ENCODE peak calls at places on chromosomes 6 and 20, in five cellular contexts. U, G, Z, O and C are unnamed samples.

GRCh38 chr6:113860165-113860955 is 3.2 kb downstream of the MARCKS start:
- DNase-seq in U (peak; percentile 65), G (peak; percentile 42), Z (peak; percentile 34), O (peak; percentile 43), C (peak; percentile 48)

GRCh38 chr20:5886788-5887187 is 63.5 kb downstream of the TRMT6 start:
- DNase-seq in U (no peak), G (no peak), Z (no peak), O (no peak), C (no peak)

GRCh38 chr6:143652840-143653239 is 24.9 kb upstream of the PHACTR2 start:
- DNase-seq in U (no peak), G (no peak), Z (no peak), O (no peak), C (peak; percentile 68)

GRCh38 chr6:87082160-87082721 is 12.7 kb downstream of the CGA start:
- DNase-seq in U (no peak), G (no peak), Z (no peak), O (no peak), C (no peak)

GRCh38 chr20:13953227-13953626 is 37.2 kb downstream of the SEL1L2 start:
- DNase-seq in U (peak; percentile 79), G (peak; percentile 26), Z (no peak), O (peak; percentile 21), C (no peak)

GRCh38 chr20:4074877-4075455 is 59.6 kb upstream of the RNF24 start:
- DNase-seq in U (no peak), G (no peak), Z (no peak), O (no peak), C (no peak)

GRCh38 chr6:2387445-2387844 is 142.0 kb upstream of the GMDS start:
- DNase-seq in U (no peak), G (no peak), Z (no peak), O (no peak), C (no peak)

GRCh38 chr6:169700296-169700695 is 1.5 kb downstream of the WDR27 start:
- DNase-seq in U (peak; percentile 38), G (no peak), Z (peak; percentile 24), O (no peak), C (peak; percentile 53)

GRCh38 chr6:108874470-108875160 is 26.4 kb downstream of the ARMC2 start:
- DNase-seq in U (no peak), G (no peak), Z (peak; percentile 49), O (no peak), C (peak; percentile 32)

GRCh38 chr6:11209941-11210340 is 22.5 kb downstream of the NEDD9 start:
- DNase-seq in U (peak; percentile 26), G (no peak), Z (peak; percentile 70), O (no peak), C (no peak)

GRCh38 chr6:3888153-3888957 is 39.2 kb downstream of the FAM50B start:
- DNase-seq in U (no peak), G (no peak), Z (no peak), O (no peak), C (no peak)

GRCh38 chr20:62552613-62553012 is 76.8 kb upstream of the GATA5 start:
- DNase-seq in U (no peak), G (no peak), Z (no peak), O (no peak), C (no peak)
- TF ChIP-seq EZH2 in U (no peak), G (no peak), Z (no peak), O (no peak), C (no peak)

GRCh38 chr6:15429146-15430110 is 183.6 kb downstream of the JARID2 start:
- DNase-seq in U (no peak), G (peak; percentile 63), Z (no peak), O (no peak), C (no peak)
- H3K4me1 ChIP-seq in U (peaks cover 100% of the 10 kb centered on the region), G (peaks cover 57% of the 10 kb centered on the region), Z (peaks cover 18% of the 10 kb centered on the region), O (peaks cover 62% of the 10 kb centered on the region), C (peaks cover 17% of the 10 kb centered on the region)

DNA sequence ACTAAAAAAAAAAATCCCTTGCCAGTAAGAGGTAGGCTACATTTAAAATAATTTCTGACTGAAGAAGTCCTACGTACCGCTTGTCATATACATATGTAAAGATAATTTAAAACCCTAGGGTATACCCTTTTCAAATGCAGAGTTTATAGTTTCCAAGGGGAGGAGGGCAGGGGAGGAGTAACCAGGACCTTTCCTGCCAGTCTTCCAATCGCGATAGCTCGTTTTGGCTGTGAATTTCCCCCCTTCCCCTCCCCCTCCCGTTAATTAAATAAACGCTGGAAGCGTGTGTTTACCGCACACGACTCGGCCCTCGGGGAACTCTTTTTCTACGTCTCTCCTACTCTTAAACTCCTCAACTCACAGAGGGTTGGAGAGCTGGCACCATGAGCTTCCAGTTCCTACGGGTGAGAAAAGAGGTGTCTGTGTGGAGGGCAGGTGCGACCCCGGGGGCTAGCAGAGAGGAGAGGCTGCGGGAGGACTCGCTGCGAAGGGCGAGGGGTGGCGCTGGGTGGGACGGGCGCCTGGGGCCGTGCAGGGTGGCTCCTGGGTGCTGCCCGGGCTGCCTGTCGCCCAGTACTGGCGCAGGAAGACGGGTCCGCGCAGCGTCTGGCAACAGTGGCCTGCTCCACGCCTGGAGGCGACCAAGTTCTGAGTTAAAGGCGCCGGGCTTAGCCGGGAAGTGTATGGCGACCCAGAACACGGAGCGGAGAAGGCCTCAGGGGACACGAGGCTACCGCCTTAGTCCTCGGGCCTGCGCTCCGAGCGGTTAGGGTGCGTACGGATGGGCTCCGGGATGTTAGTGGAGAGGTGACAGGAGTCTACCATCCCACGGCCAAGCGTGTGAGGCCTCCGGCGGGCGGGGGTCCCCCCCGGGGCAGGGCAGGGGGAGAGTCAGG is 4.1 kb upstream of the TFAP2C start:
- DNase-seq in U (peak; percentile 89), G (no peak), Z (no peak), O (peak; percentile 55), C (no peak)
- TF ChIP-seq EZH2 in U (no peak), G (no peak), Z (no peak), O (peak; percentile 72), C (no peak)

GRCh38 chr6:41072836-41073202 is at the start of gene NFYA:
- DNase-seq in U (peak; percentile 99), G (no peak), Z (peak; percentile 100), O (peak; percentile 100), C (no peak)

GRCh38 chr6:41073968-41074691 is 1.4 kb downstream of the NFYA start:
- DNase-seq in U (peak; percentile 24), G (no peak), Z (peak; percentile 37), O (peak; percentile 22), C (peak; percentile 49)

GRCh38 chr6:41074692-41075436 is 2.1 kb downstream of the NFYA start:
- DNase-seq in U (no peak), G (peak; percentile 60), Z (no peak), O (no peak), C (no peak)

GRCh38 chr6:41071923-41072835 is at the start of gene OARD1:
- DNase-seq in U (peak; percentile 98), G (peak; percentile 99), Z (no peak), O (peak; percentile 99), C (peak; percentile 100)

GRCh38 chr6:41073203-41073967 is 611 bp downstream of the NFYA start:
- DNase-seq in U (peak; percentile 89), G (peak; percentile 86), Z (peak; percentile 88), O (peak; percentile 92), C (peak; percentile 92)
- H3K4me1 ChIP-seq in U (peaks cover 33% of the 10 kb centered on the region), G (peaks cover 43% of the 10 kb centered on the region), Z (peaks cover 21% of the 10 kb centered on the region), O (peaks cover 37% of the 10 kb centered on the region), C (peaks cover 15% of the 10 kb centered on the region)

DNA sequence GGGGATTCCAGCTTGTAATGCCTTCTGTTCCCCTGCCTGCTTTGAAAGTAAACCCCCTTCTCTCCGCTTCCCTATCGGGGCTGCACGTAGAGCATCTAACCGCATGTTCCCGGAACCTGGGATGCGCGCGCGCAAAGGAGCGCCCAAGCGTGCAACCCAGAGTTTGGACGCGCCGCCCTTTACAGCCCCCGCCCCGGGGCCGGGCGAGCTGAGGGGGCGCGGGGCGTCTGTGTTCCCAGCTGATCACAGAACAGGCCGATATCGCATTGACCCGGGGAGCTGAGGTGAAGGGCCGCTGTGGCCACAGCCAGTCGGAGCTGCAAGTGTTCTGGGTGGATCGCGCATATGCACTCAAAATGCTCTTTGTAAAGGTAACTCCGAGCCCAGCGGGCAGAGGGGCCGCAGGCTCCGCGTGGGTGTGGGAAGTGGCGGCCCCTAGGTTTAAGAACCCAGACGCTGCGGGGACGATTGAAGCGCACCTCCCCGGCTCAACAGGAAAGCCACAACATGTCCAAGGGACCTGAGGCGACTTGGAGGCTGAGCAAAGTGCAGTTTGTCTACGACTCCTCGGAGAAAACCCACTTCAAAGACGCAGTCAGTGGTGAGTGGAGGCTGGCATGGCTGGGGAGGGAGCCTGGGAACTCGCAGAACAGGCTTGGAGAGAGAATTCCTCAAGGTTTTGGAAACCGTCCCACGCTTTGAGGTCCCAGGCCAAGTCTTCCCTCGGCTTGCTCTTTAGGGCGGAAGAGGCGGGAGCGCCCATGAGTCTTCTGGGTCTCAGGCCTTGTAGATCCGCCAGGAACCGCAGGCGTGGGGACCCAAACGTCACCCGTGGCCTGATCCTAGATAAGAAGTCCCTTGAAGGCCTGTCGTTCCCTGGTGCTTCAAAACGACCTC is 1.6 kb downstream of the LAMP5 start:
- DNase-seq in U (peak; percentile 73), G (no peak), Z (peak; percentile 6), O (peak; percentile 77), C (no peak)
- TF ChIP-seq EZH2 in U (peak; percentile 84), G (no peak), Z (peak; percentile 76), O (peak; percentile 67), C (peak; percentile 8)

GRCh38 chr20:50514035-50514337 is 3.8 kb downstream of the PTPN1 start:
- DNase-seq in U (no peak), G (no peak), Z (no peak), O (no peak), C (no peak)
- H3K4me1 ChIP-seq in U (peaks cover 13% of the 10 kb centered on the region), G (peaks cover 51% of the 10 kb centered on the region), Z (peaks cover 38% of the 10 kb centered on the region), O (peaks cover 26% of the 10 kb centered on the region), C (peaks cover 55% of the 10 kb centered on the region)

DNA sequence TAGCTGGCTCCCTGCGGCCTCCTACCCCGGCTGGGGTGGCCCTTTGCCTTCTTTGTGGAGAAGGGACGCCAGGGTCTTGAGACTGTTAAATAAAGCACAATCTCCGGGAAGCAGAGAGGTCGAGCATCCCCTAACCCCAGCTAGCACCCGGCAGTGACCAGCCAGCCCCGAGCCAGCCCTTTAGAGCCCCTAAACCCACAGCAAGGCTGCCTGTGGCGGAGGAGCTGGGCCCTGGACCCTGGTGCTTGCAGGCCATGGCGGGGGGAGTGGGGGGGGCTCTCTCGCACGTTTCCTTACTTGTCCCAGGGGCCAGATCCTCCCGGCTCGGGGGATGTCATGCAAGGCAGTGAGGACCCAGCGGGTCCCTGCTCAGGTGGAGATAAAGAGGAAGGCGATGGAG is 49.2 kb upstream of the GATA5 start:
- DNase-seq in U (no peak), G (no peak), Z (no peak), O (no peak), C (no peak)
- TF ChIP-seq EZH2 in U (no peak), G (no peak), Z (no peak), O (no peak), C (no peak)

DNA sequence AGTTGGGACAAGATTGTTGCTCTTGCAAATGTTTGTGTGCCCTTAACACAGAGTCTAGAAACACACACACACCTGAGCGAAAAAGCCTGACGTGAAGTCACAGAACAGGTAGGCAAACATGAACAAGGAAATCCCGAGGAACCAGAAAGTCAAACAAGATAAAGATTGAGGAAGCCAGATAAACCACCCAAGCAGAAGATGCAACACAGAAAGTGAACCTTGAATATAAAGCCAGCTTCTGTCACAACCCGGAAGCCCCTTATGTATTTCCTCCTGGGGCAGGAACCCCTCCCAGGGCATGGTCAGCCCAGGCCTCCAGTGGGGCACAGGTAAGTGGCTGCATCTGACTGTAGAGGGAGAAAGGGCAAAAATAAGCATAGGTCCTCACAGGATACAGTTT is 158.2 kb upstream of the SUPT3H start:
- DNase-seq in U (no peak), G (no peak), Z (no peak), O (no peak), C (peak; percentile 47)
- H3K4me1 ChIP-seq in U (peaks cover 14% of the 10 kb centered on the region), G (peaks cover 20% of the 10 kb centered on the region), Z (no peaks in the 10 kb centered on the region), O (peaks cover 4% of the 10 kb centered on the region), C (peaks cover 7% of the 10 kb centered on the region)